ENCODE peak calls at places on chromosome 12, in ten cellular contexts. W, V, M, G, U, B, P, Q, F and K are unnamed samples.

GRCh38 chr12:121214855-121215745 is 5.2 kb downstream of the P2RX4 start:
- DNase-seq in W (peak), V (no peak), M (no peak), G (no peak), U (peak), B (no peak), P (no peak), Q (no peak), F (peak), K (no peak)

GRCh38 chr12:114343585-114343984 is 62.4 kb downstream of the TBX5 start:
- DNase-seq in W (no peak), V (no peak), M (no peak), G (no peak), U (no peak), B (no peak), P (no peak), Q (no peak), F (no peak), K (no peak)

GRCh38 chr12:120761581-120761980 is 36.0 kb downstream of the ACADS start:
- DNase-seq in W (no peak), V (no peak), M (peak), G (peak), U (peak), B (peak), P (no peak), Q (no peak), F (peak), K (peak)

GRCh38 chr12:117967512-117967911 is 1.3 kb downstream of the KSR2 start:
- DNase-seq in W (no peak), V (no peak), M (no peak), G (peak), U (no peak), B (no peak), P (no peak), Q (no peak), F (no peak), K (peak)

GRCh38 chr12:70823182-70823976 is 97.2 kb downstream of the PTPRR start:
- DNase-seq in W (no peak), V (no peak), M (no peak), G (no peak), U (no peak), B (no peak), P (no peak), Q (no peak), F (peak), K (no peak)

GRCh38 chr12:50625029-50625875 is 120.5 kb downstream of the DIP2B start:
- DNase-seq in W (no peak), V (no peak), M (no peak), G (no peak), U (no peak), B (no peak), P (no peak), Q (no peak), F (no peak), K (no peak)

GRCh38 chr12:118714051-118714460 is 267.3 kb upstream of the SRRM4 start:
- DNase-seq in W (peak), V (no peak), M (peak), G (peak), U (no peak), B (no peak), P (peak), Q (peak), F (no peak), K (no peak)

GRCh38 chr12:12428961-12429657 is 72.2 kb downstream of the BORCS5 start:
- DNase-seq in W (no peak), V (no peak), M (no peak), G (no peak), U (no peak), B (no peak), P (no peak), Q (no peak), F (no peak), K (no peak)

GRCh38 chr12:122333142-122334087 is 67.1 kb upstream of the VPS33A start:
- DNase-seq in W (no peak), V (no peak), M (no peak), G (no peak), U (no peak), B (no peak), P (no peak), Q (no peak), F (no peak), K (no peak)

GRCh38 chr12:77065361-77066204 is at the start of gene E2F7:
- DNase-seq in W (peak), V (peak), M (peak), G (peak), U (peak), B (peak), P (peak), Q (peak), F (peak), K (peak)

GRCh38 chr12:1911598-1912575 is 6.6 kb downstream of the CACNA2D4 start:
- DNase-seq in W (peak), V (no peak), M (no peak), G (peak), U (no peak), B (no peak), P (no peak), Q (no peak), F (no peak), K (no peak)

GRCh38 chr12:88579572-88579940 is 715 bp downstream of the KITLG start:
- DNase-seq in W (peak), V (peak), M (peak), G (peak), U (no peak), B (peak), P (peak), Q (no peak), F (no peak), K (peak)

GRCh38 chr12:54658306-54659264 is 10.4 kb upstream of the DCD start:
- DNase-seq in W (no peak), V (no peak), M (peak), G (no peak), U (no peak), B (no peak), P (peak), Q (peak), F (peak), K (no peak)

GRCh38 chr12:90589966-90590365 is 365.0 kb downstream of the CCER1 start:
- DNase-seq in W (no peak), V (no peak), M (no peak), G (no peak), U (no peak), B (no peak), P (no peak), Q (no peak), F (no peak), K (no peak)

GRCh38 chr12:64603183-64603841 is 7.0 kb upstream of the RASSF3 start:
- DNase-seq in W (no peak), V (no peak), M (no peak), G (no peak), U (no peak), B (no peak), P (no peak), Q (no peak), F (no peak), K (no peak)

GRCh38 chr12:132881853-132882252 is 5.6 kb downstream of the CHFR start:
- DNase-seq in W (no peak), V (no peak), M (no peak), G (no peak), U (peak), B (no peak), P (no peak), Q (no peak), F (no peak), K (no peak)

GRCh38 chr12:1532367-1532752 is 62.0 kb downstream of the FBXL14 start:
- DNase-seq in W (no peak), V (no peak), M (no peak), G (no peak), U (no peak), B (no peak), P (no peak), Q (no peak), F (no peak), K (no peak)

GRCh38 chr12:112261559-112261958 is 120.7 kb downstream of the HECTD4 start:
- DNase-seq in W (peak), V (no peak), M (no peak), G (no peak), U (no peak), B (no peak), P (peak), Q (no peak), F (no peak), K (no peak)

GRCh38 chr12:110844131-110844530 is 2.7 kb upstream of the CCDC63 start:
- DNase-seq in W (no peak), V (no peak), M (no peak), G (no peak), U (no peak), B (no peak), P (no peak), Q (no peak), F (no peak), K (no peak)

GRCh38 chr12:47837190-47838171 is 17.8 kb upstream of the HDAC7 start:
- DNase-seq in W (peak), V (peak), M (peak), G (peak), U (peak), B (peak), P (peak), Q (peak), F (peak), K (peak)

GRCh38 chr12:96048392-96048969 is 13.1 kb upstream of the LTA4H start:
- DNase-seq in W (no peak), V (no peak), M (no peak), G (peak), U (no peak), B (no peak), P (no peak), Q (no peak), F (no peak), K (no peak)

GRCh38 chr12:80183939-80184338 is 84.6 kb downstream of the OTOGL start:
- DNase-seq in W (no peak), V (no peak), M (no peak), G (no peak), U (peak), B (no peak), P (no peak), Q (no peak), F (peak), K (no peak)

GRCh38 chr12:5374691-5375090 is 57.2 kb upstream of the NTF3 start:
- DNase-seq in W (no peak), V (no peak), M (no peak), G (no peak), U (no peak), B (no peak), P (no peak), Q (no peak), F (no peak), K (no peak)

GRCh38 chr12:59973515-59973914 is 377.7 kb downstream of the SLC16A7 start:
- DNase-seq in W (no peak), V (no peak), M (no peak), G (no peak), U (peak), B (no peak), P (no peak), Q (no peak), F (peak), K (no peak)

GRCh38 chr12:105317942-105318614 is 12.4 kb upstream of the C12orf75 start:
- DNase-seq in W (no peak), V (no peak), M (no peak), G (no peak), U (peak), B (no peak), P (no peak), Q (no peak), F (peak), K (no peak)

GRCh38 chr12:26633591-26634210 is 199.3 kb downstream of the ITPR2 start:
- DNase-seq in W (peak), V (no peak), M (no peak), G (no peak), U (no peak), B (no peak), P (no peak), Q (no peak), F (peak), K (no peak)

GRCh38 chr12:50058743-50059312 is 1.4 kb downstream of the ASIC1 start:
- DNase-seq in W (peak), V (peak), M (no peak), G (peak), U (no peak), B (no peak), P (no peak), Q (no peak), F (no peak), K (no peak)

GRCh38 chr12:129901256-129901655 is 2.6 kb downstream of the TMEM132D start:
- DNase-seq in W (peak), V (no peak), M (no peak), G (no peak), U (no peak), B (no peak), P (no peak), Q (no peak), F (peak), K (no peak)

GRCh38 chr12:108394196-108394595 is 55.1 kb upstream of the CMKLR1 start:
- DNase-seq in W (peak), V (peak), M (no peak), G (peak), U (no peak), B (no peak), P (no peak), Q (no peak), F (no peak), K (peak)

GRCh38 chr12:114812384-114812783 is 128.4 kb upstream of the TBX3 start:
- DNase-seq in W (no peak), V (no peak), M (no peak), G (no peak), U (no peak), B (no peak), P (no peak), Q (no peak), F (no peak), K (no peak)

GRCh38 chr12:75526655-75527511 is 15.5 kb upstream of the KRR1 start:
- DNase-seq in W (peak), V (no peak), M (peak), G (peak), U (peak), B (no peak), P (peak), Q (peak), F (peak), K (peak)

GRCh38 chr12:116969615-116970575 is 59.1 kb downstream of the FBXW8 start:
- DNase-seq in W (peak), V (no peak), M (no peak), G (peak), U (no peak), B (no peak), P (no peak), Q (no peak), F (no peak), K (peak)

GRCh38 chr12:53194973-53195372 is 12.1 kb downstream of the ITGB7 start:
- DNase-seq in W (no peak), V (no peak), M (no peak), G (no peak), U (no peak), B (no peak), P (no peak), Q (no peak), F (no peak), K (no peak)

GRCh38 chr12:7460375-7461259 is 16.7 kb upstream of the CD163L1 start:
- DNase-seq in W (peak), V (no peak), M (peak), G (peak), U (peak), B (peak), P (peak), Q (peak), F (peak), K (no peak)

GRCh38 chr12:48420031-48420775 is 52.2 kb upstream of the ANP32D start:
- DNase-seq in W (no peak), V (no peak), M (no peak), G (no peak), U (no peak), B (no peak), P (no peak), Q (no peak), F (no peak), K (no peak)